ENCODE peak calls at places on chromosomes 6 and 20, in four cellular contexts. V is upper lobe of right lung, D is NCI-H1417 treated with DMSO at 0.1 percent for 48 hours, K is NCI-H345. G is an unnamed sample.

GRCh38 chr6:108175592-108176279 is 9.9 kb downstream of the NR2E1 start:
- DNase-seq in V (peak; percentile 69), D (no peak), K (no peak), G (peak; percentile 56)

GRCh38 chr6:73314577-73315492 is 39.2 kb downstream of the DPPA5 start:
- DNase-seq in V (no peak), D (no peak), K (no peak), G (peak; percentile 26)

GRCh38 chr6:132907231-132907630 is 92.9 kb downstream of the RPS12 start:
- DNase-seq in V (no peak), D (no peak), K (no peak), G (no peak)

GRCh38 chr6:1535295-1535694 is 74.4 kb upstream of the FOXC1 start:
- DNase-seq in V (no peak), D (no peak), K (no peak), G (no peak)

GRCh38 chr20:61982951-61983315 is 82.7 kb downstream of the TAF4 start:
- DNase-seq in V (no peak), D (no peak), K (no peak), G (no peak)

GRCh38 chr20:4300921-4301320 is 285.6 kb upstream of the RNF24 start:
- DNase-seq in V (no peak), D (no peak), K (no peak), G (no peak)

GRCh38 chr6:155056756-155057155 is 61.6 kb downstream of the TIAM2 start:
- DNase-seq in V (no peak), D (no peak), K (no peak), G (no peak)

GRCh38 chr6:107491791-107492674 is 2.1 kb downstream of the SOBP start:
- DNase-seq in V (no peak), D (no peak), K (peak; percentile 19), G (no peak)

GRCh38 chr6:150038202-150038830 is 13.0 kb upstream of the RAET1L start:
- DNase-seq in V (no peak), D (no peak), K (peak; percentile 27), G (peak; percentile 44)

GRCh38 chr20:63056236-63057132 is 49.7 kb upstream of the BHLHE23 start:
- DNase-seq in V (peak; percentile 63), D (no peak), K (peak; percentile 52), G (peak; percentile 80)

GRCh38 chr6:130167655-130168054 is 55.1 kb downstream of the SAMD3 start:
- DNase-seq in V (no peak), D (no peak), K (no peak), G (no peak)

GRCh38 chr20:49404461-49404860 is 78.0 kb downstream of the KCNB1 start:
- DNase-seq in V (no peak), D (no peak), K (no peak), G (no peak)

GRCh38 chr6:132964101-132964867 is 149.9 kb downstream of the RPS12 start:
- DNase-seq in V (no peak), D (no peak), K (no peak), G (no peak)

G was measured in WTC11.